ENCODE peak calls at places on chromosomes 16 and 17, in six cellular contexts. K, Q, Y, I, Z and F are unnamed samples.

GRCh38 chr16:12147681-12148479 is 171.3 kb downstream of the SNX29 start:
- DNase-seq in K (no peak), Q (no peak), Y (no peak), I (no peak), Z (no peak), F (no peak)

GRCh38 chr16:15682105-15682570 is 32.1 kb downstream of the NDE1 start:
- DNase-seq in K (peak), Q (peak), Y (peak), I (peak), Z (peak), F (no peak)

GRCh38 chr17:10270258-10270657 is 71.9 kb upstream of the GAS7 start:
- DNase-seq in K (no peak), Q (no peak), Y (peak), I (no peak), Z (no peak), F (no peak)

GRCh38 chr16:25013751-25014499 is 1.2 kb downstream of the ARHGAP17 start:
- DNase-seq in K (no peak), Q (no peak), Y (no peak), I (no peak), Z (no peak), F (no peak)

GRCh38 chr16:75593825-75594820 is 27.9 kb downstream of the GABARAPL2 start:
- DNase-seq in K (no peak), Q (no peak), Y (peak), I (no peak), Z (no peak), F (no peak)

GRCh38 chr17:59618894-59619312 is 792 bp upstream of the CLTC start:
- DNase-seq in K (no peak), Q (no peak), Y (peak), I (no peak), Z (no peak), F (no peak)

GRCh38 chr17:76727745-76728456 is 1.3 kb downstream of the METTL23 start:
- DNase-seq in K (no peak), Q (no peak), Y (no peak), I (no peak), Z (peak), F (no peak)

GRCh38 chr16:79185681-79186080 is 414.9 kb downstream of the MAF start:
- DNase-seq in K (no peak), Q (no peak), Y (no peak), I (no peak), Z (no peak), F (no peak)

GRCh38 chr17:37368577-37368976 is 7.2 kb upstream of the C17orf78 start:
- DNase-seq in K (no peak), Q (no peak), Y (peak), I (no peak), Z (no peak), F (no peak)

GRCh38 chr17:1829579-1830257 is at the start of the genes RPA1 and SMYD4:
- DNase-seq in K (peak), Q (peak), Y (peak), I (peak), Z (peak), F (peak)

GRCh38 chr16:16096161-16096857 is 127.0 kb downstream of the ABCC6 start:
- DNase-seq in K (no peak), Q (no peak), Y (peak), I (no peak), Z (peak), F (no peak)

GRCh38 chr16:2787961-2788360 is 601 bp upstream of the PRSS33 start:
- DNase-seq in K (no peak), Q (no peak), Y (no peak), I (no peak), Z (no peak), F (no peak)

GRCh38 chr17:2776589-2777241 is 19.5 kb upstream of the RAP1GAP2 start:
- DNase-seq in K (no peak), Q (no peak), Y (no peak), I (no peak), Z (no peak), F (no peak)

GRCh38 chr16:24764916-24765315 is 35.5 kb downstream of the TNRC6A start:
- DNase-seq in K (no peak), Q (no peak), Y (no peak), I (no peak), Z (no peak), F (no peak)

GRCh38 chr17:34423978-34424813 is 61.2 kb upstream of the CCL1 start:
- DNase-seq in K (no peak), Q (no peak), Y (no peak), I (no peak), Z (no peak), F (no peak)

GRCh38 chr17:80656590-80656989 is 112.0 kb downstream of the RPTOR start:
- DNase-seq in K (peak), Q (no peak), Y (no peak), I (no peak), Z (no peak), F (no peak)

GRCh38 chr17:19319771-19320505 is 42.6 kb downstream of the B9D1 start:
- DNase-seq in K (peak), Q (no peak), Y (no peak), I (no peak), Z (no peak), F (no peak)

GRCh38 chr16:48608871-48609452 is 1.0 kb downstream of the N4BP1 start:
- DNase-seq in K (no peak), Q (no peak), Y (peak), I (peak), Z (no peak), F (no peak)

GRCh38 chr16:85422374-85423185 is 190.5 kb upstream of the GSE1 start:
- DNase-seq in K (no peak), Q (no peak), Y (no peak), I (no peak), Z (peak), F (no peak)

GRCh38 chr17:27539794-27540193 is 83.5 kb downstream of the KSR1 start:
- DNase-seq in K (no peak), Q (no peak), Y (no peak), I (no peak), Z (no peak), F (no peak)

GRCh38 chr16:58125041-58125440 is 4.1 kb downstream of the CFAP20 start:
- DNase-seq in K (no peak), Q (no peak), Y (no peak), I (no peak), Z (no peak), F (no peak)